ENCODE peak calls at places on chromosomes 3 and 15, in six cellular contexts. One of them, this sample, is unnamed.

GRCh38 chr15:78170848-78171773 is 21.9 kb downstream of the IDH3A start:
- DNase-seq in cardiac fibroblast: no peak
- DNase-seq in astrocyte of the spinal cord: no peak
- DNase-seq in activated B cell treated with CpG ODN at 0.5 μM for 24 hours: no peak
- DNase-seq in AG09319: no peak
- DNase-seq in brain microvascular endothelial cell: no peak
- DNase-seq in this sample: no peak

GRCh38 chr3:142863010-142863787 is 25.7 kb downstream of the PCOLCE2 start:
- DNase-seq in brain microvascular endothelial cell: no peak
- DNase-seq in AG09319: no peak
- DNase-seq in activated B cell treated with CpG ODN at 0.5 μM for 24 hours: no peak
- DNase-seq in cardiac fibroblast: peak
- DNase-seq in astrocyte of the spinal cord: peak
- DNase-seq in this sample: peak

GRCh38 chr15:30791239-30791638 is 112.5 kb upstream of the FAN1 start:
- DNase-seq in activated B cell treated with CpG ODN at 0.5 μM for 24 hours: no peak
- DNase-seq in astrocyte of the spinal cord: no peak
- DNase-seq in cardiac fibroblast: peak
- DNase-seq in AG09319: no peak
- DNase-seq in brain microvascular endothelial cell: no peak
- DNase-seq in this sample: peak

GRCh38 chr3:126507886-126508285 is 9.7 kb downstream of the UROC1 start:
- DNase-seq in astrocyte of the spinal cord: no peak
- DNase-seq in AG09319: no peak
- DNase-seq in cardiac fibroblast: no peak
- DNase-seq in brain microvascular endothelial cell: no peak
- DNase-seq in activated B cell treated with CpG ODN at 0.5 μM for 24 hours: no peak
- DNase-seq in this sample: no peak

GRCh38 chr3:159988617-159989251 is at the start of gene IL12A:
- DNase-seq in AG09319: peak
- DNase-seq in brain microvascular endothelial cell: peak
- DNase-seq in cardiac fibroblast: peak
- DNase-seq in activated B cell treated with CpG ODN at 0.5 μM for 24 hours: peak
- DNase-seq in astrocyte of the spinal cord: peak
- DNase-seq in this sample: peak

GRCh38 chr15:60477164-60477563 is 1.8 kb downstream of the ICE2 start:
- DNase-seq in astrocyte of the spinal cord: no peak
- DNase-seq in AG09319: no peak
- DNase-seq in activated B cell treated with CpG ODN at 0.5 μM for 24 hours: no peak
- DNase-seq in brain microvascular endothelial cell: no peak
- DNase-seq in cardiac fibroblast: peak
- DNase-seq in this sample: no peak

GRCh38 chr3:43883729-43884396 is 193.1 kb downstream of the ABHD5 start:
- DNase-seq in AG09319: no peak
- DNase-seq in astrocyte of the spinal cord: no peak
- DNase-seq in brain microvascular endothelial cell: no peak
- DNase-seq in cardiac fibroblast: no peak
- DNase-seq in activated B cell treated with CpG ODN at 0.5 μM for 24 hours: no peak
- DNase-seq in this sample: no peak

GRCh38 chr15:35626531-35626930 is 80.6 kb upstream of the DPH6 start:
- DNase-seq in activated B cell treated with CpG ODN at 0.5 μM for 24 hours: no peak
- DNase-seq in cardiac fibroblast: no peak
- DNase-seq in astrocyte of the spinal cord: no peak
- DNase-seq in AG09319: peak
- DNase-seq in brain microvascular endothelial cell: no peak
- DNase-seq in this sample: no peak

GRCh38 chr3:10432156-10432845 is 73.1 kb downstream of the ATP2B2 start:
- DNase-seq in activated B cell treated with CpG ODN at 0.5 μM for 24 hours: no peak
- DNase-seq in brain microvascular endothelial cell: no peak
- DNase-seq in AG09319: no peak
- DNase-seq in astrocyte of the spinal cord: no peak
- DNase-seq in cardiac fibroblast: no peak
- DNase-seq in this sample: no peak

GRCh38 chr15:37218351-37218916 is 118.1 kb upstream of the MEIS2 start:
- DNase-seq in AG09319: no peak
- DNase-seq in cardiac fibroblast: no peak
- DNase-seq in activated B cell treated with CpG ODN at 0.5 μM for 24 hours: no peak
- DNase-seq in astrocyte of the spinal cord: no peak
- DNase-seq in brain microvascular endothelial cell: no peak
- DNase-seq in this sample: no peak

GRCh38 chr3:61663728-61664492 is 102.5 kb downstream of the PTPRG start:
- DNase-seq in activated B cell treated with CpG ODN at 0.5 μM for 24 hours: no peak
- DNase-seq in AG09319: peak
- DNase-seq in cardiac fibroblast: peak
- DNase-seq in astrocyte of the spinal cord: peak
- DNase-seq in brain microvascular endothelial cell: peak
- DNase-seq in this sample: peak

GRCh38 chr3:105495021-105495420 is 128.3 kb downstream of the ALCAM start:
- DNase-seq in brain microvascular endothelial cell: peak
- DNase-seq in activated B cell treated with CpG ODN at 0.5 μM for 24 hours: no peak
- DNase-seq in AG09319: no peak
- DNase-seq in astrocyte of the spinal cord: no peak
- DNase-seq in cardiac fibroblast: peak
- DNase-seq in this sample: no peak

GRCh38 chr3:127770671-127771370 is 51.5 kb downstream of the MGLL start:
- DNase-seq in activated B cell treated with CpG ODN at 0.5 μM for 24 hours: no peak
- DNase-seq in brain microvascular endothelial cell: no peak
- DNase-seq in AG09319: no peak
- DNase-seq in cardiac fibroblast: no peak
- DNase-seq in astrocyte of the spinal cord: no peak
- DNase-seq in this sample: no peak

GRCh38 chr3:58597770-58598310 is 20.6 kb upstream of the FAM107A start:
- DNase-seq in brain microvascular endothelial cell: no peak
- DNase-seq in cardiac fibroblast: no peak
- DNase-seq in AG09319: no peak
- DNase-seq in activated B cell treated with CpG ODN at 0.5 μM for 24 hours: no peak
- DNase-seq in astrocyte of the spinal cord: no peak
- DNase-seq in this sample: no peak

GRCh38 chr3:139506792-139507191 is 30.5 kb upstream of the RBP2 start:
- DNase-seq in activated B cell treated with CpG ODN at 0.5 μM for 24 hours: no peak
- DNase-seq in AG09319: no peak
- DNase-seq in astrocyte of the spinal cord: no peak
- DNase-seq in brain microvascular endothelial cell: no peak
- DNase-seq in cardiac fibroblast: no peak
- DNase-seq in this sample: peak

GRCh38 chr3:190697901-190698300 is 164.6 kb downstream of the GMNC start:
- DNase-seq in AG09319: peak
- DNase-seq in brain microvascular endothelial cell: peak
- DNase-seq in activated B cell treated with CpG ODN at 0.5 μM for 24 hours: no peak
- DNase-seq in cardiac fibroblast: peak
- DNase-seq in astrocyte of the spinal cord: peak
- DNase-seq in this sample: peak

GRCh38 chr3:39101022-39101689 is 6.3 kb downstream of the GORASP1 start:
- DNase-seq in activated B cell treated with CpG ODN at 0.5 μM for 24 hours: no peak
- DNase-seq in cardiac fibroblast: peak
- DNase-seq in brain microvascular endothelial cell: no peak
- DNase-seq in AG09319: no peak
- DNase-seq in astrocyte of the spinal cord: no peak
- DNase-seq in this sample: peak

GRCh38 chr3:168155207-168155785 is 59.6 kb upstream of the GOLIM4 start:
- DNase-seq in activated B cell treated with CpG ODN at 0.5 μM for 24 hours: no peak
- DNase-seq in astrocyte of the spinal cord: no peak
- DNase-seq in brain microvascular endothelial cell: no peak
- DNase-seq in AG09319: no peak
- DNase-seq in cardiac fibroblast: no peak
- DNase-seq in this sample: no peak

GRCh38 chr3:152258448-152259302 is 10.1 kb upstream of the MBNL1 start:
- DNase-seq in activated B cell treated with CpG ODN at 0.5 μM for 24 hours: no peak
- DNase-seq in astrocyte of the spinal cord: peak
- DNase-seq in AG09319: peak
- DNase-seq in brain microvascular endothelial cell: peak
- DNase-seq in cardiac fibroblast: peak
- DNase-seq in this sample: peak

GRCh38 chr15:65044724-65045481 is at the start of gene SLC51B:
- DNase-seq in cardiac fibroblast: peak
- DNase-seq in brain microvascular endothelial cell: no peak
- DNase-seq in AG09319: no peak
- DNase-seq in astrocyte of the spinal cord: no peak
- DNase-seq in activated B cell treated with CpG ODN at 0.5 μM for 24 hours: no peak
- DNase-seq in this sample: no peak

GRCh38 chr3:73094127-73094526 is 32.7 kb downstream of the EBLN2 start:
- DNase-seq in astrocyte of the spinal cord: no peak
- DNase-seq in brain microvascular endothelial cell: no peak
- DNase-seq in cardiac fibroblast: no peak
- DNase-seq in AG09319: no peak
- DNase-seq in activated B cell treated with CpG ODN at 0.5 μM for 24 hours: no peak
- DNase-seq in this sample: peak
- TF ChIP-seq CTCF in astrocyte of the spinal cord: peak
- TF ChIP-seq CTCF in brain microvascular endothelial cell: peak
- TF ChIP-seq CTCF in cardiac fibroblast: peak
- TF ChIP-seq CTCF in AG09319: no peak
- TF ChIP-seq CTCF in activated B cell treated with CpG ODN at 0.5 μM for 24 hours: no peak
- TF ChIP-seq CTCF in this sample: peak

DNA sequence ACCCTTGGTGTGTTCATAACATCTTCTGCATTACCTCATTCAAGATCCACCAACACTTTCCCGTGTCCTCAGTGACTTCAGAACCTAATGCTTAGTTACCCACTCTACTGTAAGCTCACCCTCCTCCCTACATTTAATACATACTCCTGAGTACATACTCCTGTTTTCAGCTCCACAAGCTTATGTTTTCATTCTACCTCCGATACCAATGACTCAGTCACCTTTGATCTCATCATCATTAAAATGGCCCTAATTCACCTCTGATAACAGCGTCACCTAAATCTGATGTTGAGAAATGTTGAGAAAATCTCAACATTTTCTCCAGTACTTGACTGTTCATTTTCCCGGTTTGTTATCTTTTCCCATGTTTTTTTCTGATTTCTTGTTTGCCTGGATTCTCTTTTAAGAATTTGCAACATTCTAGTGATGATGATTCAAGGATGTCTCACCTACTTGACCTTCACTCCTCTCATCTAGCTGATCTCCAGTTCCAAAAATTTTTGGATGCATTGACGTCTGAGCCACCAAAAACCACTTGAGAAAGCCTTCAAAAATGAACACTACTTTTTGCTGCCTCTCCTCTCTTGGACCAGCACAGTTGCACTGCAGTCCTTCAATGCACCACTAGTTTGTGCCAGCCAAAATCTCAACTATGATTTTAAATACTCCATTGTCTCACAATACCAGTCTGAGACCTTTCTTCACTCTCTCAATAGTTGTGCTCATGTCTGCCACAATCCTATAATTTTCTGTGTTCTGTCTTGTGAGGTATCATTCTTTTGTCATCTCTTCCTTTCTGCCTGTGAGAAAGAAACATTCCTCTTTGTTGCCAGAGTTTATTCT is 220.7 kb upstream of the SEMA6D start:
- DNase-seq in activated B cell treated with CpG ODN at 0.5 μM for 24 hours: no peak
- DNase-seq in brain microvascular endothelial cell: no peak
- DNase-seq in astrocyte of the spinal cord: no peak
- DNase-seq in AG09319: no peak
- DNase-seq in cardiac fibroblast: no peak
- DNase-seq in this sample: no peak
- TF ChIP-seq CTCF in activated B cell treated with CpG ODN at 0.5 μM for 24 hours: no peak
- TF ChIP-seq CTCF in brain microvascular endothelial cell: peak
- TF ChIP-seq CTCF in astrocyte of the spinal cord: no peak
- TF ChIP-seq CTCF in AG09319: no peak
- TF ChIP-seq CTCF in cardiac fibroblast: peak
- TF ChIP-seq CTCF in this sample: no peak

GRCh38 chr3:135792174-135792573 is 173.4 kb upstream of the PPP2R3A start:
- DNase-seq in cardiac fibroblast: no peak
- DNase-seq in astrocyte of the spinal cord: no peak
- DNase-seq in activated B cell treated with CpG ODN at 0.5 μM for 24 hours: no peak
- DNase-seq in brain microvascular endothelial cell: no peak
- DNase-seq in AG09319: no peak
- DNase-seq in this sample: no peak
- TF ChIP-seq CTCF in cardiac fibroblast: no peak
- TF ChIP-seq CTCF in astrocyte of the spinal cord: no peak
- TF ChIP-seq CTCF in activated B cell treated with CpG ODN at 0.5 μM for 24 hours: no peak
- TF ChIP-seq CTCF in brain microvascular endothelial cell: no peak
- TF ChIP-seq CTCF in AG09319: no peak
- TF ChIP-seq CTCF in this sample: no peak

DNA sequence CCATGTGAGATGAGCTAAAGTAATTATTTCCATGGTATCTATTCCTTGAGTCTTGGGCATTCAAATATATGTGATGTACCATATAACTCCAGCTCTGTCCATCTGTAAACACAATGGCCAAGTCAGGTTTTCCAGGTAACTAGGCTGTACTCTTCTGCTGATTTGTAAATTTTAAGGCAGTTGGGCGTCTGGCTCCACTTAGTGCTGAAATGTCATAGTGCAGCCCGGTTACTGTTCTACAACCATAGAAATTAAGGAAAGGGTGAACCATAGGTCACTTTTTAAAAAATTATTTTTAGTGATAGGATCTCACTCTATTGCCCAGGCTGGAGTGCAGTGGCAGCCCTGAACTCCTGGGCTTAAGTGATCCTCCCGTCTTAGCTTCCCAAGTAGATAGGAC is 44.7 kb upstream of the GOLM2 start:
- DNase-seq in activated B cell treated with CpG ODN at 0.5 μM for 24 hours: no peak
- DNase-seq in brain microvascular endothelial cell: no peak
- DNase-seq in AG09319: no peak
- DNase-seq in cardiac fibroblast: no peak
- DNase-seq in astrocyte of the spinal cord: no peak
- DNase-seq in this sample: no peak
- TF ChIP-seq CTCF in activated B cell treated with CpG ODN at 0.5 μM for 24 hours: no peak
- TF ChIP-seq CTCF in brain microvascular endothelial cell: peak
- TF ChIP-seq CTCF in AG09319: no peak
- TF ChIP-seq CTCF in cardiac fibroblast: no peak
- TF ChIP-seq CTCF in astrocyte of the spinal cord: peak
- TF ChIP-seq CTCF in this sample: no peak

DNA sequence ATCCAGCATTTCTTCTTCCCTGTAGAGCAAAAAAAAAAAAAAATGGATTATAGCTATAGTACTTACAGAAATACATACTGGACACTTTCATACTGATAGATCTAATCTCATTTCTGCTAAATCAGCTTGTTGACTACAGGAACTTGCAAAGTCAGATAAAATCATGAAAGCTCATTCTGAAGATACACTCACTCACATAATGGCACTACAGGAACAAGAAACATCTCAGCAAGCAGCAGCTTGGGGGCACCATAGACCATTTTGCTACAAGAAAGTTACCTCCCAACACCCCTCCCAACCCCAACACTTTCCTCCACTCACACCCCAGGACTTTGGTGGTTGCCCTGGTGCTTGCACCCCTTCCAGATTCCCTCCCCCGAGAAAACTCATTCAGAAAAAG is 4.6 kb downstream of the MYH15 start:
- DNase-seq in astrocyte of the spinal cord: no peak
- DNase-seq in cardiac fibroblast: no peak
- DNase-seq in activated B cell treated with CpG ODN at 0.5 μM for 24 hours: no peak
- DNase-seq in AG09319: no peak
- DNase-seq in brain microvascular endothelial cell: no peak
- DNase-seq in this sample: no peak
- TF ChIP-seq CTCF in astrocyte of the spinal cord: no peak
- TF ChIP-seq CTCF in cardiac fibroblast: no peak
- TF ChIP-seq CTCF in activated B cell treated with CpG ODN at 0.5 μM for 24 hours: no peak
- TF ChIP-seq CTCF in AG09319: no peak
- TF ChIP-seq CTCF in brain microvascular endothelial cell: no peak
- TF ChIP-seq CTCF in this sample: no peak